ENCODE peak calls at places on chromosomes 6 and 20, in six cellular contexts. One of them, this sample, is unnamed.

GRCh38 chr20:53597521-53598120 is 4.0 kb upstream of the ZNF217 start:
- DNase-seq in KG1: no peak
- DNase-seq in renal cortical epithelial cell: no peak
- DNase-seq in activated CD4-positive, alpha-beta T cell treated with anti-CD3 and anti-CD28 coated beads for 24 hours: no peak
- DNase-seq in B cell: no peak
- DNase-seq in AG08395: no peak
- DNase-seq in this sample: peak; percentile 45

GRCh38 chr20:49482173-49482572 is 295 bp downstream of the KCNB1 start:
- DNase-seq in activated CD4-positive, alpha-beta T cell treated with anti-CD3 and anti-CD28 coated beads for 24 hours: no peak
- DNase-seq in renal cortical epithelial cell: no peak
- DNase-seq in AG08395: no peak
- DNase-seq in KG1: no peak
- DNase-seq in B cell: no peak
- DNase-seq in this sample: no peak

GRCh38 chr20:53950578-53950977 is 119.8 kb downstream of the BCAS1 start:
- DNase-seq in B cell: no peak
- DNase-seq in activated CD4-positive, alpha-beta T cell treated with anti-CD3 and anti-CD28 coated beads for 24 hours: no peak
- DNase-seq in AG08395: no peak
- DNase-seq in KG1: no peak
- DNase-seq in renal cortical epithelial cell: no peak
- DNase-seq in this sample: no peak

GRCh38 chr20:1761116-1761515 is 103.5 kb upstream of the SIRPG start:
- DNase-seq in B cell: no peak
- DNase-seq in AG08395: peak; percentile 90
- DNase-seq in renal cortical epithelial cell: peak; percentile 92
- DNase-seq in KG1: no peak
- DNase-seq in activated CD4-positive, alpha-beta T cell treated with anti-CD3 and anti-CD28 coated beads for 24 hours: no peak
- DNase-seq in this sample: peak; percentile 83

GRCh38 chr6:13229205-13230085 is 98.9 kb downstream of the TBC1D7 start:
- DNase-seq in KG1: no peak
- DNase-seq in AG08395: no peak
- DNase-seq in renal cortical epithelial cell: peak; percentile 13
- DNase-seq in activated CD4-positive, alpha-beta T cell treated with anti-CD3 and anti-CD28 coated beads for 24 hours: no peak
- DNase-seq in B cell: peak; percentile 33
- DNase-seq in this sample: peak; percentile 51

GRCh38 chr6:35562060-35562459 is 49.4 kb upstream of the TULP1 start:
- DNase-seq in KG1: no peak
- DNase-seq in B cell: no peak
- DNase-seq in AG08395: no peak
- DNase-seq in renal cortical epithelial cell: peak; percentile 47
- DNase-seq in activated CD4-positive, alpha-beta T cell treated with anti-CD3 and anti-CD28 coated beads for 24 hours: no peak
- DNase-seq in this sample: peak; percentile 72

GRCh38 chr6:159117031-159117430 is 52.2 kb upstream of the FNDC1 start:
- DNase-seq in KG1: no peak
- DNase-seq in renal cortical epithelial cell: no peak
- DNase-seq in B cell: no peak
- DNase-seq in activated CD4-positive, alpha-beta T cell treated with anti-CD3 and anti-CD28 coated beads for 24 hours: no peak
- DNase-seq in AG08395: peak; percentile 75
- DNase-seq in this sample: no peak

GRCh38 chr6:156701961-156702360 is 75.2 kb upstream of the ARID1B start:
- DNase-seq in activated CD4-positive, alpha-beta T cell treated with anti-CD3 and anti-CD28 coated beads for 24 hours: no peak
- DNase-seq in AG08395: no peak
- DNase-seq in KG1: no peak
- DNase-seq in renal cortical epithelial cell: no peak
- DNase-seq in B cell: no peak
- DNase-seq in this sample: no peak

GRCh38 chr6:55445648-55446204 is 118.5 kb downstream of the GFRAL start:
- DNase-seq in B cell: no peak
- DNase-seq in AG08395: peak; percentile 29
- DNase-seq in renal cortical epithelial cell: peak; percentile 54
- DNase-seq in KG1: peak; percentile 28
- DNase-seq in activated CD4-positive, alpha-beta T cell treated with anti-CD3 and anti-CD28 coated beads for 24 hours: no peak
- DNase-seq in this sample: peak; percentile 39

GRCh38 chr6:75855047-75855446 is 106.0 kb downstream of the MYO6 start:
- DNase-seq in B cell: no peak
- DNase-seq in AG08395: peak; percentile 46
- DNase-seq in activated CD4-positive, alpha-beta T cell treated with anti-CD3 and anti-CD28 coated beads for 24 hours: no peak
- DNase-seq in KG1: peak; percentile 45
- DNase-seq in renal cortical epithelial cell: peak; percentile 75
- DNase-seq in this sample: peak; percentile 52

GRCh38 chr6:135722679-135723078 is 128.8 kb upstream of the PDE7B start:
- DNase-seq in activated CD4-positive, alpha-beta T cell treated with anti-CD3 and anti-CD28 coated beads for 24 hours: peak; percentile 3
- DNase-seq in B cell: no peak
- DNase-seq in KG1: no peak
- DNase-seq in renal cortical epithelial cell: peak; percentile 100
- DNase-seq in AG08395: peak; percentile 76
- DNase-seq in this sample: peak; percentile 99

GRCh38 chr6:160141001-160141726 is 19.5 kb downstream of the SLC22A1 start:
- DNase-seq in activated CD4-positive, alpha-beta T cell treated with anti-CD3 and anti-CD28 coated beads for 24 hours: no peak
- DNase-seq in AG08395: peak; percentile 51
- DNase-seq in B cell: no peak
- DNase-seq in renal cortical epithelial cell: peak; percentile 69
- DNase-seq in KG1: no peak
- DNase-seq in this sample: peak; percentile 5

GRCh38 chr20:22977047-22977785 is 57.9 kb upstream of the SSTR4 start:
- DNase-seq in activated CD4-positive, alpha-beta T cell treated with anti-CD3 and anti-CD28 coated beads for 24 hours: no peak
- DNase-seq in AG08395: no peak
- DNase-seq in renal cortical epithelial cell: no peak
- DNase-seq in KG1: no peak
- DNase-seq in B cell: no peak
- DNase-seq in this sample: no peak

GRCh38 chr20:49219091-49219923 is at the start of gene DDX27:
- DNase-seq in AG08395: peak; percentile 99
- DNase-seq in KG1: peak; percentile 94
- DNase-seq in B cell: peak; percentile 88
- DNase-seq in renal cortical epithelial cell: peak; percentile 95
- DNase-seq in activated CD4-positive, alpha-beta T cell treated with anti-CD3 and anti-CD28 coated beads for 24 hours: peak; percentile 92
- DNase-seq in this sample: peak; percentile 99

GRCh38 chr6:129181001-129181400 is 298.1 kb downstream of the LAMA2 start:
- DNase-seq in activated CD4-positive, alpha-beta T cell treated with anti-CD3 and anti-CD28 coated beads for 24 hours: no peak
- DNase-seq in B cell: no peak
- DNase-seq in renal cortical epithelial cell: no peak
- DNase-seq in KG1: no peak
- DNase-seq in AG08395: no peak
- DNase-seq in this sample: no peak

GRCh38 chr6:108541843-108542795 is 18.6 kb upstream of the FOXO3 start:
- DNase-seq in activated CD4-positive, alpha-beta T cell treated with anti-CD3 and anti-CD28 coated beads for 24 hours: peak; percentile 46
- DNase-seq in B cell: peak; percentile 59
- DNase-seq in renal cortical epithelial cell: peak; percentile 75
- DNase-seq in AG08395: peak; percentile 74
- DNase-seq in KG1: peak; percentile 47
- DNase-seq in this sample: peak; percentile 78

GRCh38 chr6:158003910-158004695 is 22.4 kb downstream of the SYNJ2 start:
- DNase-seq in KG1: no peak
- DNase-seq in AG08395: no peak
- DNase-seq in B cell: no peak
- DNase-seq in renal cortical epithelial cell: no peak
- DNase-seq in activated CD4-positive, alpha-beta T cell treated with anti-CD3 and anti-CD28 coated beads for 24 hours: no peak
- DNase-seq in this sample: no peak

GRCh38 chr6:170291271-170292110 is 613 bp upstream of the DLL1 start:
- DNase-seq in KG1: no peak
- DNase-seq in activated CD4-positive, alpha-beta T cell treated with anti-CD3 and anti-CD28 coated beads for 24 hours: no peak
- DNase-seq in B cell: no peak
- DNase-seq in renal cortical epithelial cell: no peak
- DNase-seq in AG08395: no peak
- DNase-seq in this sample: peak; percentile 22

GRCh38 chr20:44703183-44703925 is 11.8 kb upstream of the CCN5 start:
- DNase-seq in renal cortical epithelial cell: no peak
- DNase-seq in B cell: no peak
- DNase-seq in KG1: no peak
- DNase-seq in AG08395: no peak
- DNase-seq in activated CD4-positive, alpha-beta T cell treated with anti-CD3 and anti-CD28 coated beads for 24 hours: no peak
- DNase-seq in this sample: peak; percentile 19

GRCh38 chr20:60222497-60222896 is 264.3 kb downstream of the CDH26 start:
- DNase-seq in B cell: no peak
- DNase-seq in renal cortical epithelial cell: no peak
- DNase-seq in KG1: no peak
- DNase-seq in activated CD4-positive, alpha-beta T cell treated with anti-CD3 and anti-CD28 coated beads for 24 hours: no peak
- DNase-seq in AG08395: no peak
- DNase-seq in this sample: no peak

GRCh38 chr6:81725127-81725526 is 27.4 kb downstream of the TENT5A start:
- DNase-seq in AG08395: no peak
- DNase-seq in activated CD4-positive, alpha-beta T cell treated with anti-CD3 and anti-CD28 coated beads for 24 hours: no peak
- DNase-seq in renal cortical epithelial cell: no peak
- DNase-seq in KG1: no peak
- DNase-seq in B cell: no peak
- DNase-seq in this sample: no peak

GRCh38 chr6:170294813-170295518 is 4.1 kb upstream of the DLL1 start:
- DNase-seq in KG1: no peak
- DNase-seq in AG08395: no peak
- DNase-seq in B cell: peak; percentile 61
- DNase-seq in activated CD4-positive, alpha-beta T cell treated with anti-CD3 and anti-CD28 coated beads for 24 hours: no peak
- DNase-seq in renal cortical epithelial cell: no peak
- DNase-seq in this sample: no peak

GRCh38 chr6:44072959-44073611 is 54.2 kb downstream of the MRPL14 start:
- DNase-seq in activated CD4-positive, alpha-beta T cell treated with anti-CD3 and anti-CD28 coated beads for 24 hours: peak; percentile 64
- DNase-seq in renal cortical epithelial cell: peak; percentile 65
- DNase-seq in B cell: peak; percentile 95
- DNase-seq in AG08395: peak; percentile 95
- DNase-seq in KG1: no peak
- DNase-seq in this sample: peak; percentile 92

GRCh38 chr6:65646494-65647035 is 60.5 kb downstream of the EYS start:
- DNase-seq in AG08395: no peak
- DNase-seq in B cell: no peak
- DNase-seq in renal cortical epithelial cell: no peak
- DNase-seq in KG1: no peak
- DNase-seq in activated CD4-positive, alpha-beta T cell treated with anti-CD3 and anti-CD28 coated beads for 24 hours: no peak
- DNase-seq in this sample: no peak

GRCh38 chr6:118715371-118715770 is 64.0 kb upstream of the CEP85L start:
- DNase-seq in AG08395: no peak
- DNase-seq in activated CD4-positive, alpha-beta T cell treated with anti-CD3 and anti-CD28 coated beads for 24 hours: no peak
- DNase-seq in KG1: no peak
- DNase-seq in B cell: no peak
- DNase-seq in renal cortical epithelial cell: no peak
- DNase-seq in this sample: no peak

GRCh38 chr6:106739387-106739786 is 110.0 kb downstream of the QRSL1 start:
- DNase-seq in AG08395: peak; percentile 34
- DNase-seq in B cell: peak; percentile 19
- DNase-seq in renal cortical epithelial cell: peak; percentile 96
- DNase-seq in KG1: no peak
- DNase-seq in activated CD4-positive, alpha-beta T cell treated with anti-CD3 and anti-CD28 coated beads for 24 hours: no peak
- DNase-seq in this sample: peak; percentile 95

GRCh38 chr20:17787816-17788215 is 88.0 kb downstream of the BANF2 start:
- DNase-seq in activated CD4-positive, alpha-beta T cell treated with anti-CD3 and anti-CD28 coated beads for 24 hours: no peak
- DNase-seq in renal cortical epithelial cell: no peak
- DNase-seq in B cell: no peak
- DNase-seq in KG1: no peak
- DNase-seq in AG08395: no peak
- DNase-seq in this sample: no peak

GRCh38 chr6:7378629-7379218 is 10.8 kb downstream of the CAGE1 start:
- DNase-seq in B cell: no peak
- DNase-seq in KG1: no peak
- DNase-seq in renal cortical epithelial cell: no peak
- DNase-seq in AG08395: no peak
- DNase-seq in activated CD4-positive, alpha-beta T cell treated with anti-CD3 and anti-CD28 coated beads for 24 hours: no peak
- DNase-seq in this sample: no peak

GRCh38 chr6:127971945-127972391 is 71.1 kb upstream of the THEMIS start:
- DNase-seq in AG08395: peak; percentile 28
- DNase-seq in renal cortical epithelial cell: peak; percentile 48
- DNase-seq in B cell: no peak
- DNase-seq in KG1: no peak
- DNase-seq in activated CD4-positive, alpha-beta T cell treated with anti-CD3 and anti-CD28 coated beads for 24 hours: no peak
- DNase-seq in this sample: peak; percentile 60

GRCh38 chr20:58140787-58141396 is 87.6 kb downstream of the ANKRD60 start:
- DNase-seq in AG08395: no peak
- DNase-seq in activated CD4-positive, alpha-beta T cell treated with anti-CD3 and anti-CD28 coated beads for 24 hours: no peak
- DNase-seq in KG1: no peak
- DNase-seq in B cell: no peak
- DNase-seq in renal cortical epithelial cell: no peak
- DNase-seq in this sample: no peak

GRCh38 chr6:169725270-169726048 is 1.2 kb upstream of the PHF10 start:
- DNase-seq in renal cortical epithelial cell: peak; percentile 75
- DNase-seq in activated CD4-positive, alpha-beta T cell treated with anti-CD3 and anti-CD28 coated beads for 24 hours: no peak
- DNase-seq in KG1: no peak
- DNase-seq in AG08395: peak; percentile 61
- DNase-seq in B cell: no peak
- DNase-seq in this sample: peak; percentile 67

GRCh38 chr6:168640181-168640580 is 199.2 kb downstream of the SMOC2 start:
- DNase-seq in AG08395: no peak
- DNase-seq in renal cortical epithelial cell: no peak
- DNase-seq in KG1: no peak
- DNase-seq in B cell: no peak
- DNase-seq in activated CD4-positive, alpha-beta T cell treated with anti-CD3 and anti-CD28 coated beads for 24 hours: no peak
- DNase-seq in this sample: no peak